ENCODE peak calls at places on chromosomes 6 and 20, in seven cellular contexts. R is nucleus accumbens; W is right cardiac atrium; G is heart right ventricle; Z is GM03348; J is RWPE1; H is stimulated activated CD4-positive, alpha-beta T cell treated with anti-CD3 and anti-CD28 coated beads, Interleukin-15, amount 100 ng/mL, for 1 hour. X is an unnamed sample.

GRCh38 chr6:8664070-8664469 is 228.7 kb upstream of the SLC35B3 start:
- DNase-seq in H (no peak), R (no peak), G (no peak), W (no peak), J (no peak), Z (no peak), X (no peak)

GRCh38 chr6:150991487-150991886 is 126.0 kb downstream of the MTHFD1L start:
- DNase-seq in Z (no peak), R (no peak), G (no peak), W (no peak), J (no peak), H (no peak), X (no peak)

GRCh38 chr6:26327450-26328264 is 37.3 kb upstream of the BTN3A2 start:
- DNase-seq in H (no peak), R (no peak), G (no peak), Z (peak; percentile 10), J (no peak), W (no peak), X (peak; percentile 52)

GRCh38 chr6:113219783-113220182 is 637.4 kb upstream of the MARCKS start:
- DNase-seq in R (no peak), G (no peak), J (no peak), H (no peak), Z (no peak), W (no peak), X (no peak)

GRCh38 chr6:25601797-25602679 is 50.0 kb upstream of the SCGN start:
- DNase-seq in J (peak; percentile 36), Z (peak; percentile 63), G (no peak), W (no peak), R (no peak), H (no peak), X (peak; percentile 35)

GRCh38 chr20:24523661-24524060 is 54.2 kb downstream of the SYNDIG1 start:
- DNase-seq in W (no peak), J (no peak), Z (no peak), G (no peak), H (no peak), R (peak; percentile 52), X (peak; percentile 79)

GRCh38 chr20:50234288-50234687 is 43.7 kb downstream of the CEBPB start:
- DNase-seq in J (no peak), Z (no peak), W (no peak), R (no peak), H (no peak), G (no peak), X (no peak)

GRCh38 chr20:63968928-63969760 is 586 bp downstream of the ZNF512B start:
- DNase-seq in R (no peak), G (peak; percentile 42), J (no peak), W (peak; percentile 71), H (no peak), Z (peak; percentile 56), X (no peak)

GRCh38 chr6:148432405-148433195 is 90.0 kb downstream of the SASH1 start:
- DNase-seq in J (no peak), H (no peak), R (no peak), W (no peak), G (no peak), Z (no peak), X (no peak)

X was measured in putamen.